ENCODE peak calls at places on chromosomes 13 and 19, in four cellular contexts. V, G, P and B are unnamed samples.

GRCh38 chr13:32031815-32032345 is 306 bp downstream of the FRY start:
- DNase-seq in P (no peak), V (no peak), G (no peak), B (no peak)

GRCh38 chr19:41299755-41300089 is 10.2 kb upstream of the CCDC97 start:
- DNase-seq in V (no peak), P (no peak), G (no peak), B (no peak)

GRCh38 chr13:113041293-113041690 is 64.3 kb upstream of the F7 start:
- DNase-seq in G (no peak), P (no peak), V (no peak), B (no peak)

GRCh38 chr19:55537741-55538111 is 793 bp upstream of the SBK2 start:
- DNase-seq in P (peak; percentile 13), G (no peak), V (no peak), B (no peak)

GRCh38 chr13:52779028-52779612 is 39.5 kb upstream of the CNMD start:
- DNase-seq in P (no peak), G (no peak), V (no peak), B (no peak)

GRCh38 chr13:112356190-112356589 is 20.0 kb upstream of the SPACA7 start:
- DNase-seq in G (no peak), P (no peak), V (no peak), B (no peak)

GRCh38 chr19:32887572-32887971 is 18.0 kb upstream of the SLC7A9 start:
- DNase-seq in G (no peak), V (no peak), P (no peak), B (no peak)

GRCh38 chr13:22278336-22278929 is 607.6 kb downstream of the FGF9 start:
- DNase-seq in V (no peak), G (peak; percentile 43), P (no peak), B (peak; percentile 32)

GRCh38 chr13:44068169-44068568 is 188.5 kb downstream of the LACC1 start:
- DNase-seq in V (no peak), P (no peak), G (no peak), B (no peak)

GRCh38 chr19:2494084-2494446 is 18.1 kb downstream of the GADD45B start:
- DNase-seq in G (no peak), P (no peak), V (no peak), B (no peak)

GRCh38 chr19:14337510-14337909 is 43.7 kb upstream of the ADGRE5 start:
- DNase-seq in V (no peak), G (no peak), P (peak; percentile 79), B (no peak)

GRCh38 chr13:59750860-59751259 is 412.9 kb downstream of the DIAPH3 start:
- DNase-seq in G (no peak), P (no peak), V (no peak), B (no peak)

GRCh38 chr13:19860884-19861655 is 2.4 kb downstream of the ZMYM5 start:
- DNase-seq in G (no peak), V (no peak), P (no peak), B (no peak)

GRCh38 chr13:113746143-113746525 is 12.9 kb upstream of the TMEM255B start:
- DNase-seq in V (no peak), P (no peak), G (no peak), B (no peak)

GRCh38 chr13:114035583-114036501 is 62.0 kb upstream of the C13orf46 start:
- DNase-seq in V (no peak), P (no peak), G (no peak), B (no peak)

GRCh38 chr19:7520131-7521051 is 2.0 kb upstream of the MCOLN1 start:
- DNase-seq in G (no peak), V (no peak), P (no peak), B (no peak)

GRCh38 chr19:10274589-10274988 is 3.7 kb downstream of the ICAM1 start:
- DNase-seq in G (no peak), P (no peak), V (no peak), B (no peak)

GRCh38 chr13:48000559-48001126 is 430 bp downstream of the SUCLA2 start:
- DNase-seq in V (peak; percentile 15), P (peak; percentile 6), G (no peak), B (no peak)

GRCh38 chr13:79501538-79502232 is 20.7 kb downstream of the NDFIP2 start:
- DNase-seq in P (no peak), V (no peak), G (no peak), B (no peak)

GRCh38 chr13:30615851-30616311 is 1.8 kb upstream of the USPL1 start:
- DNase-seq in P (peak; percentile 12), V (no peak), G (no peak), B (no peak)

GRCh38 chr19:17576758-17577532 is 21.5 kb downstream of the COLGALT1 start:
- DNase-seq in G (no peak), V (peak; percentile 60), P (peak; percentile 97), B (no peak)

GRCh38 chr13:100512422-100512821 is 76.2 kb downstream of the GGACT start:
- DNase-seq in P (no peak), V (no peak), G (no peak), B (no peak)

GRCh38 chr13:44652223-44652622 is 76.1 kb upstream of the TSC22D1 start:
- DNase-seq in G (no peak), P (no peak), V (no peak), B (no peak)

GRCh38 chr19:53927745-53928144 is 18.7 kb downstream of the CACNG7 start:
- DNase-seq in V (no peak), G (no peak), P (peak; percentile 48), B (no peak)

GRCh38 chr13:82636119-82636518 is 1246.2 kb downstream of the SLITRK1 start:
- DNase-seq in V (no peak), P (no peak), G (no peak), B (no peak)

GRCh38 chr13:25377244-25377962 is 5.6 kb downstream of the ATP8A2 start:
- DNase-seq in P (no peak), V (no peak), G (no peak), B (no peak)

GRCh38 chr13:30718661-30719520 is 16.5 kb upstream of the ALOX5AP start:
- DNase-seq in G (no peak), P (no peak), V (no peak), B (peak; percentile 75)

GRCh38 chr13:65095697-65096096 is 2134.4 kb downstream of the PCDH9 start:
- DNase-seq in P (no peak), V (no peak), G (no peak), B (no peak)

GRCh38 chr13:45367358-45367757 is 26.4 kb upstream of the TPT1 start:
- DNase-seq in G (peak; percentile 67), P (peak; percentile 48), V (peak; percentile 75), B (peak; percentile 28)

GRCh38 chr13:21576424-21576823 is 27.5 kb downstream of the MICU2 start:
- DNase-seq in V (no peak), P (peak; percentile 14), G (no peak), B (no peak)

GRCh38 chr13:104008571-104009435 is 942.6 kb upstream of the SLC10A2 start:
- DNase-seq in V (no peak), P (no peak), G (no peak), B (no peak)

GRCh38 chr13:75353786-75354193 is 128.2 kb downstream of the TBC1D4 start:
- DNase-seq in G (no peak), V (no peak), P (no peak), B (no peak)

GRCh38 chr19:47357788-47358680 is 8.9 kb downstream of the DHX34 start:
- DNase-seq in P (no peak), G (no peak), V (no peak), B (no peak)

GRCh38 chr19:38270587-38271167 is 6.3 kb downstream of the SPINT2 start:
- DNase-seq in P (peak; percentile 74), G (no peak), V (no peak), B (no peak)

GRCh38 chr19:54573330-54573872 is at the start of gene LILRA2:
- DNase-seq in V (peak; percentile 53), G (no peak), P (no peak), B (peak; percentile 45)

GRCh38 chr19:33693678-33694077 is 71.9 kb downstream of the CHST8 start:
- DNase-seq in G (no peak), V (no peak), P (no peak), B (no peak)

GRCh38 chr19:1685046-1685445 is 32.6 kb upstream of the TCF3 start:
- DNase-seq in V (no peak), P (peak; percentile 36), G (no peak), B (no peak)

GRCh38 chr19:3054972-3055740 is 7.1 kb downstream of the TLE5 start:
- DNase-seq in V (no peak), P (peak; percentile 19), G (no peak), B (no peak)

GRCh38 chr19:13507053-13507611 is 853 bp upstream of the CACNA1A start:
- DNase-seq in P (no peak), V (no peak), G (no peak), B (no peak)

DNA sequence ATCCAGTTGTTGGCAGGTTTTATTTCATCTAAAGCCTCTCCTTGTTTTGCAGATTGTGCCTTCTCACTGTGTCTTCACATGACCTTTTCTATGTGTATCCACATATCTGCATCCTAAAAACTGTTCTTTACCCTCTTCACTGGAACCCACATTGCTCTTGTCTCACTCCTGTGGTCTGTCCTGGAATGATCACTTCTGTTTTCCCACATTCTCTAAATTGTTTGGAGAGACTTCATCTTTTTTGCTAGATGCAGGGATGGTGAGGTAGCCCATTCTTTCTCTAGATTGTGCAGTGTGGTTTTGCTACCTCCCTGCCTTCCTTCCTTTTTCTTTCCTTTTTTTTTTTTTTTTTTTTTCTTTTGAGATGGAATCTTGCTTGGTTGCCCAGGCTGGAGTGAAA is 608.6 kb upstream of the MIR17HG start:
- DNase-seq in V (no peak), G (no peak), P (no peak), B (no peak)
- TF ChIP-seq SPI1 in V (no peak), G (no peak), P (no peak), B (no peak)

GRCh38 chr13:46712524-46712923 is 84.4 kb downstream of the ESD start:
- DNase-seq in P (no peak), V (no peak), G (no peak), B (no peak)
- TF ChIP-seq SPI1 in P (no peak), V (no peak), G (no peak), B (no peak)

GRCh38 chr19:57637379-57637778 is 4.4 kb downstream of the ZNF211 start:
- DNase-seq in P (no peak), G (no peak), V (no peak), B (no peak)

GRCh38 chr19:57632987-57633831 is at the start of gene ZNF211:
- DNase-seq in G (peak; percentile 82), V (peak; percentile 81), P (peak; percentile 93), B (peak; percentile 81)

DNA sequence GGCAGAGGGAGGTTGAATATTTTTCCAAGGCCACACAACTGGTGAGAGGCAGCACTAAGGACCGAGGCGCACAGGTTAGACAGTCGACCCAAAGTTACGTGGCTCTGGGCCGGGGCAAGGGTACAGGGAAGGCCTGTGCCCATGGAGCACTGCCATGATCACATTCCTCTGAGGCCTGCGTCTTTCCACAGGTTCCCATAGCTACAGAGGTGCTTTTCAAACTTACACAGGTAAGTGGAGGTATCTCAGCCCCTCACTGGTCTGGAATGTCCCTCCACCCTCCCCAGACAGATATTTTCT is 814 bp downstream of the ZNF211 start:
- DNase-seq in G (no peak), P (no peak), V (no peak), B (no peak)
- TF ChIP-seq SPI1 in G (no peak), P (no peak), V (no peak), B (no peak)

GRCh38 chr13:94268661-94269060 is 210.8 kb downstream of the DCT start:
- DNase-seq in V (no peak), P (no peak), G (no peak), B (no peak)

GRCh38 chr13:94263038-94263437 is 216.4 kb downstream of the DCT start:
- DNase-seq in V (no peak), P (no peak), G (no peak), B (no peak)

GRCh38 chr13:94272038-94272437 is 207.4 kb downstream of the DCT start:
- DNase-seq in P (no peak), G (no peak), V (no peak), B (no peak)

GRCh38 chr13:94269557-94269956 is 209.9 kb downstream of the DCT start:
- DNase-seq in V (no peak), G (no peak), P (no peak), B (no peak)

GRCh38 chr13:94267581-94267980 is 211.9 kb downstream of the DCT start:
- DNase-seq in V (no peak), P (no peak), G (no peak), B (no peak)
- TF ChIP-seq SPI1 in V (no peak), P (no peak), G (no peak), B (no peak)